ENCODE peak calls at places on chromosomes 16 and 17, in five cellular contexts. W, I, H, D and T are unnamed samples.

GRCh38 chr16:76386784-76387183 is 109.6 kb downstream of the CNTNAP4 start:
- DNase-seq in I (no peak), W (no peak), H (no peak), D (no peak), T (no peak)

GRCh38 chr17:74443516-74444296 is 11.8 kb downstream of the GPRC5C start:
- DNase-seq in W (no peak), I (no peak), D (no peak), H (no peak), T (no peak)

GRCh38 chr16:30374538-30374937 is at the start of gene MYL11:
- DNase-seq in I (no peak), D (no peak), W (no peak), H (no peak), T (no peak)

GRCh38 chr16:22681881-22682291 is 132.1 kb upstream of the HS3ST2 start:
- DNase-seq in W (no peak), I (no peak), H (no peak), D (no peak), T (no peak)

GRCh38 chr16:6732166-6732565 is 600.5 kb upstream of the RBFOX1 start:
- DNase-seq in D (no peak), I (no peak), H (no peak), W (no peak), T (no peak)

GRCh38 chr17:36726199-36726598 is 124.8 kb downstream of the MRM1 start:
- DNase-seq in I (no peak), H (no peak), W (no peak), D (no peak), T (no peak)

GRCh38 chr16:22296225-22297113 is 740 bp upstream of the POLR3E start:
- DNase-seq in H (no peak), I (peak), W (no peak), D (no peak), T (no peak)

GRCh38 chr16:65314246-65315003 is 192.6 kb upstream of the CDH11 start:
- DNase-seq in D (no peak), W (no peak), H (no peak), I (no peak), T (no peak)

GRCh38 chr17:8465381-8466158 is 29.9 kb downstream of the NDEL1 start:
- DNase-seq in H (no peak), I (no peak), W (no peak), D (no peak), T (no peak)

GRCh38 chr17:82720204-82720603 is 3.7 kb downstream of the FN3KRP start:
- DNase-seq in I (no peak), W (no peak), H (no peak), D (no peak), T (no peak)

GRCh38 chr17:57565119-57565635 is 179.9 kb downstream of the CCDC182 start:
- DNase-seq in I (no peak), W (no peak), H (no peak), D (no peak), T (no peak)

GRCh38 chr17:63686138-63686685 is 13.7 kb downstream of the LIMD2 start:
- DNase-seq in D (no peak), W (no peak), I (no peak), H (no peak), T (no peak)